ENCODE peak calls at places on chromosomes 12 and 14, in seven cellular contexts. R is activated T-cell treated with anti-CD3 and anti-CD28 coated beads, Interleukin-2, amount 50 U/mL, for 1 hour; P is lung; C is cardiac muscle cell; Y is tibial nerve; S is activated gamma-delta T cell treated with Interleukin-2 at 50 U/mL for 16 hours; E is CD8-positive, alpha-beta memory T cell. L is an unnamed sample.

GRCh38 chr14:63248211-63248610 is 44.0 kb downstream of the RHOJ start:
- DNase-seq in S (no peak), R (no peak), P (no peak), E (no peak), Y (no peak), C (no peak), L (no peak)

GRCh38 chr12:91613223-91613779 is 430.7 kb upstream of the DCN start:
- DNase-seq in C (no peak), Y (no peak), E (no peak), P (no peak), S (no peak), R (no peak), L (no peak)

GRCh38 chr12:30806989-30807694 is 52.4 kb upstream of the CAPRIN2 start:
- DNase-seq in S (peak), R (peak), C (peak), Y (peak), P (no peak), E (no peak), L (peak)

GRCh38 chr12:25623816-25624215 is 70.7 kb upstream of the LMNTD1 start:
- DNase-seq in P (no peak), C (no peak), S (no peak), Y (no peak), R (no peak), E (no peak), L (no peak)

GRCh38 chr14:86802726-86803125 is 1190.3 kb downstream of the GALC start:
- DNase-seq in Y (no peak), E (no peak), R (no peak), P (no peak), S (no peak), C (no peak), L (no peak)

GRCh38 chr12:75364918-75365317 is 26.0 kb upstream of the GLIPR1L2 start:
- DNase-seq in R (no peak), S (no peak), P (no peak), E (no peak), Y (no peak), C (no peak), L (no peak)

GRCh38 chr14:88834883-88835431 is 10.5 kb downstream of the TTC8 start:
- DNase-seq in P (no peak), Y (no peak), R (no peak), S (no peak), C (no peak), E (no peak), L (no peak)

GRCh38 chr12:132208153-132208823 is 64.0 kb downstream of the NOC4L start:
- DNase-seq in C (no peak), S (no peak), E (no peak), Y (no peak), P (no peak), R (no peak), L (no peak)

GRCh38 chr12:84455598-84455997 is 457.0 kb downstream of the SLC6A15 start:
- DNase-seq in Y (no peak), R (no peak), S (no peak), C (no peak), P (no peak), E (no peak), L (no peak)

GRCh38 chr12:102322254-102322653 is 124.6 kb upstream of the PMCH start:
- DNase-seq in C (no peak), P (no peak), R (no peak), S (no peak), E (no peak), Y (no peak), L (no peak)

GRCh38 chr12:31029916-31030562 is 43.6 kb upstream of the DDX11 start:
- DNase-seq in E (no peak), C (peak), S (no peak), R (no peak), P (no peak), Y (no peak), L (no peak)

GRCh38 chr12:32650508-32650907 is 28.6 kb upstream of the DNM1L start:
- DNase-seq in Y (no peak), R (no peak), C (no peak), S (no peak), E (no peak), P (no peak), L (no peak)

GRCh38 chr14:21163721-21164120 is 7.9 kb upstream of the OR5AU1 start:
- DNase-seq in S (no peak), Y (no peak), R (no peak), C (no peak), E (no peak), P (no peak), L (no peak)

GRCh38 chr14:104350463-104351185 is 212.2 kb downstream of the KIF26A start:
- DNase-seq in E (no peak), S (no peak), Y (peak), P (no peak), R (peak), C (no peak), L (no peak)

GRCh38 chr12:49346659-49347306 is at the start of gene DNAJC22:
- DNase-seq in E (no peak), S (no peak), Y (no peak), P (no peak), R (peak), C (peak), L (no peak)

GRCh38 chr12:96652870-96653269 is 163.5 kb downstream of the CFAP54 start:
- DNase-seq in C (no peak), S (no peak), E (no peak), R (no peak), P (no peak), Y (no peak), L (no peak)

GRCh38 chr14:67413806-67414769 is 2.1 kb upstream of the PLEK2 start:
- DNase-seq in S (no peak), C (no peak), E (no peak), R (no peak), P (no peak), Y (no peak), L (no peak)

L was measured in effector memory CD8-positive, alpha-beta T cell.